ENCODE peak calls at places on chromosomes 11 and 22, in five cellular contexts. D is H1, Y is neuronal stem cell, Q is mesenchymal stem cell, T is trophoblast cell. G is an unnamed sample.

GRCh38 chr11:19808076-19808911 is 95.7 kb downstream of the NAV2 start:
- DNase-seq in D (no peak), Y (no peak), T (no peak), Q (no peak), G (no peak)

GRCh38 chr11:116851631-116852030 is 14.2 kb upstream of the APOA1 start:
- DNase-seq in D (no peak), Q (no peak), T (no peak), Y (no peak), G (no peak)

GRCh38 chr11:27496461-27496860 is 10.1 kb downstream of the LIN7C start:
- DNase-seq in D (no peak), Q (no peak), T (no peak), Y (no peak), G (no peak)

GRCh38 chr11:83895516-83895915 is 609.3 kb upstream of the CCDC90B start:
- DNase-seq in Q (no peak), Y (peak; percentile 24), D (no peak), T (peak; percentile 8), G (no peak)

GRCh38 chr22:48743601-48744282 is 1083.9 kb downstream of the BRD1 start:
- DNase-seq in Y (no peak), Q (no peak), T (no peak), D (no peak), G (no peak)

GRCh38 chr11:73854680-73855079 is 22.0 kb downstream of the COA4 start:
- DNase-seq in Q (peak; percentile 22), T (peak; percentile 76), D (no peak), Y (no peak), G (no peak)

GRCh38 chr22:19398206-19398605 is 33.3 kb downstream of the HIRA start:
- DNase-seq in D (no peak), Y (no peak), Q (no peak), T (no peak), G (no peak)

GRCh38 chr11:1619449-1619848 is 2.5 kb downstream of the KRTAP5-4 start:
- DNase-seq in Q (peak; percentile 36), Y (no peak), T (no peak), D (no peak), G (no peak)

GRCh38 chr11:8102965-8103364 is 22.0 kb downstream of the TUB start:
- DNase-seq in Q (no peak), Y (no peak), T (no peak), D (no peak), G (no peak)

GRCh38 chr11:8105666-8106065 is 24.7 kb downstream of the TUB start:
- DNase-seq in D (no peak), T (no peak), Q (no peak), Y (no peak), G (no peak)

GRCh38 chr11:8103909-8104308 is 22.9 kb downstream of the TUB start:
- DNase-seq in D (no peak), T (no peak), Y (no peak), Q (no peak), G (no peak)

GRCh38 chr11:8106679-8107078 is 25.7 kb downstream of the TUB start:
- DNase-seq in Y (no peak), D (no peak), Q (no peak), T (no peak), G (no peak)

GRCh38 chr11:8105133-8105532 is 24.1 kb downstream of the TUB start:
- DNase-seq in Q (no peak), D (no peak), T (no peak), Y (no peak), G (no peak)
- H2BK12ac ChIP-seq in Q (no peak overlapping the region), D (no peak overlapping the region), T (no peak overlapping the region), Y (no peak overlapping the region), G (no peak overlapping the region)

GRCh38 chr22:50192056-50192824 is 6.5 kb downstream of the TRABD start:
- DNase-seq in Q (no peak), D (no peak), Y (no peak), T (no peak), G (no peak)
- H2BK12ac ChIP-seq in Q (no peak overlapping the region), D (peak overlapping the region; percentile 84), Y (no peak overlapping the region), T (no peak overlapping the region), G (no peak overlapping the region)

DNA sequence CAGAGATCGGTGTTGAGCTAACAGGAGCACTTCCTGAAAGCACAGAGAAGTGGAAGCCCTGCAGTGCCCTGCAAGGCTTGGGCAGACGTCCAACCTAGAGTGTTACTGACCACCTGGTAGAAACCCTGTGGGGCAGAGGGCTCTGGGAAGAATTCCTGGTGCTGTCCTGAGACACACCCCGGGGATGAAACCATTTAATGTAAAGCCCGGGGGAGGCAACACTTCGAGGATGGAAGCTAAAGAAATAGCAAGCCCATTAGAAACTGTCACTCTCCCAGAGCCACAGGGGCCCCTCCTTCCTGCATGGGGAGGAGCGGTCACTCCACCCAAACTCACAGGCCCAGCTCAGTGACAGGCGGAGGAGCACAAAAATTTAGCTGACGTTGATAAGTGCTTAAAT is 57.6 kb downstream of the NRXN2 start:
- DNase-seq in Q (no peak), T (no peak), D (no peak), Y (no peak), G (no peak)
- H2BK12ac ChIP-seq in Q (no peak overlapping the region), T (no peak overlapping the region), D (no peak overlapping the region), Y (no peak overlapping the region), G (no peak overlapping the region)

GRCh38 chr11:126607374-126607773 is 251.9 kb downstream of the ST3GAL4 start:
- DNase-seq in T (peak; percentile 27), D (peak; percentile 61), Y (peak; percentile 59), Q (peak; percentile 18), G (peak; percentile 87)
- H2BK12ac ChIP-seq in T (no peak overlapping the region), D (peak overlapping the region; percentile 7), Y (no peak overlapping the region), Q (no peak overlapping the region), G (no peak overlapping the region)

DNA sequence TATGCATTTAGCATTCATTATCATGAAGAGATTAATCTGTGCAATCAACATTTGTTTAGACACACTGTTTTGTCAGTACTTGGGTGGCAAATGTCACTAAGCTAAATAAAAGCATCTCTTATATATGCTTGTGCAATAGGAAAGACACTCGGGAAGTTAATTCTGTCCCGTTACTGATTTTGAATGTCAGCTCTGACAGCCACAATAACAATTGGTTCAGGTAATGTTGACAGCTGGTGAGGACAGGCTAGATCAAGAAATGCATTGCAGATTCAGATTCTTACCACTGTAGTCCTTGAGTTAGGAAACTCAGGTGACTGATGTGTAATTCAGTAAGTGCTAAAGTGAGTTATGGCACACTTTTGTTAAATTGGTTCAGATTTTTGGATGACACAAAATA is 523.8 kb upstream of the FAT3 start:
- DNase-seq in Q (no peak), T (no peak), Y (no peak), D (no peak), G (no peak)
- H2BK12ac ChIP-seq in Q (no peak overlapping the region), T (no peak overlapping the region), Y (no peak overlapping the region), D (no peak overlapping the region), G (no peak overlapping the region)

GRCh38 chr11:96394773-96395172 is 5.0 kb downstream of the JRKL start:
- DNase-seq in D (no peak), Y (no peak), T (no peak), Q (no peak), G (no peak)
- H2BK12ac ChIP-seq in D (no peak overlapping the region), Y (no peak overlapping the region), T (no peak overlapping the region), Q (no peak overlapping the region), G (no peak overlapping the region)

GRCh38 chr11:75260396-75260795 is 19.8 kb downstream of the TPBGL start:
- DNase-seq in D (no peak), T (no peak), Q (no peak), Y (no peak), G (peak; percentile 28)
- H2BK12ac ChIP-seq in D (no peak overlapping the region), T (no peak overlapping the region), Q (no peak overlapping the region), Y (no peak overlapping the region), G (no peak overlapping the region)